ENCODE peak calls at places on chromosomes 1 and 21, in four cellular contexts. One of them, this sample, is unnamed.

GRCh38 chr21:34882719-34883131 is 166.4 kb downstream of the RUNX1 start:
- DNase-seq in K562: no peak
- DNase-seq in GM12878: no peak
- DNase-seq in HepG2: no peak
- DNase-seq in this sample: no peak

GRCh38 chr1:23168462-23169218 is at the start of gene LUZP1:
- DNase-seq in K562: peak
- DNase-seq in GM12878: no peak
- DNase-seq in HepG2: peak
- DNase-seq in this sample: peak

GRCh38 chr1:191163621-191164020 is 686.0 kb upstream of the BRINP3 start:
- DNase-seq in K562: no peak
- DNase-seq in GM12878: no peak
- DNase-seq in HepG2: no peak
- DNase-seq in this sample: no peak

GRCh38 chr1:23344111-23344986 is at the start of gene HNRNPR:
- DNase-seq in K562: peak
- DNase-seq in GM12878: peak
- DNase-seq in HepG2: peak
- DNase-seq in this sample: peak

GRCh38 chr21:42799516-42799915 is 79.8 kb downstream of the WDR4 start:
- DNase-seq in K562: no peak
- DNase-seq in GM12878: peak
- DNase-seq in HepG2: no peak
- DNase-seq in this sample: no peak

GRCh38 chr1:244273845-244274619 is 177.7 kb downstream of the ADSS2 start:
- DNase-seq in K562: peak
- DNase-seq in GM12878: no peak
- DNase-seq in HepG2: no peak
- DNase-seq in this sample: no peak

GRCh38 chr1:196608401-196609113 is at the start of gene KCNT2:
- DNase-seq in K562: peak
- DNase-seq in GM12878: no peak
- DNase-seq in HepG2: no peak
- DNase-seq in this sample: peak

GRCh38 chr1:151478923-151479322 is 19.6 kb upstream of the POGZ start:
- DNase-seq in K562: no peak
- DNase-seq in GM12878: no peak
- DNase-seq in HepG2: no peak
- DNase-seq in this sample: no peak

DNA sequence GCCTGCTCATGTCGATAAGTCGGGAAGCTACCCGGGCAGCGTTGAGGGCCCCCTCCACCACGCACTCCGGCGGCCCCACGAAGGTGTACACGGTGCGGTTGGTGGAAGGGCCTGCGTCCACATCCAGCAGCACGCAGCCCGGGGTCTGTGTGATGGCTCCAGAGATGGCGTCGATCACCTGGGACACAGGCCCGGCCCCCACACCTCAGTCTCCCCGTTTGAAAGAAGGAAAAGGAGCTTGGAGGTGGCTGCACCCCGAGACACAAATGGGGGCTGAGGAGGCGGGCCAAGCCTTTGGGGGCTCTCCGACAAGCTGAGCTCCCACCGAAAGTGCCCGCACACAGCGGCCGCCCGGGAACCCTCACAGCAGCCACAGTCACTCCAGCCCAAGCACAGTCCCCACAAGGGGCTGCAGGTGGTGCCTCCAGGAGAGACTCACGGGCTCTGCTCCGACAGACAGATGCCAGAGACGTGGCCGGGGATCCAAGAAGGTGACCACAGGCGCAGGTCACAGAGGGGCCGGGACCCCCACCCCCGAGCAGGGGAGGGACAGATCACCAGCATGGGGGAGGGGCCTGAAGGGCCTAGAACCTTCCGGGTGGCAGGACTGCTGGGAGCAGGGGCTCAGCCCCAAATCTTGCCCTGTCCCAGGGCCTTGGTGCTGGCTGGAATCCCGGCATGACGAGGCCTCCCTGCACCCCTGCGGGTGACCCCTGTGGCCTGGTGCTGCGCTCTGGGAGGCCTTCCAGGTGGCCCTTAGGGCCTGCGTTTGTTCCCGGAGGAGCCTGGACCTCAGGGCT is 1.0 kb downstream of the FTCD start:
- DNase-seq in K562: no peak
- DNase-seq in GM12878: no peak
- DNase-seq in HepG2: no peak
- DNase-seq in this sample: no peak
- TF ChIP-seq CREM in K562: no peak
- TF ChIP-seq CREM in GM12878: no peak
- TF ChIP-seq CREM in HepG2: no peak
- TF ChIP-seq CREM in this sample: no peak

GRCh38 chr1:109980324-109981127 is 4.0 kb upstream of the AHCYL1 start:
- DNase-seq in K562: no peak
- DNase-seq in GM12878: no peak
- DNase-seq in HepG2: peak
- DNase-seq in this sample: peak
- TF ChIP-seq CREM in K562: no peak
- TF ChIP-seq CREM in GM12878: no peak
- TF ChIP-seq CREM in HepG2: no peak
- TF ChIP-seq CREM in this sample: no peak

DNA sequence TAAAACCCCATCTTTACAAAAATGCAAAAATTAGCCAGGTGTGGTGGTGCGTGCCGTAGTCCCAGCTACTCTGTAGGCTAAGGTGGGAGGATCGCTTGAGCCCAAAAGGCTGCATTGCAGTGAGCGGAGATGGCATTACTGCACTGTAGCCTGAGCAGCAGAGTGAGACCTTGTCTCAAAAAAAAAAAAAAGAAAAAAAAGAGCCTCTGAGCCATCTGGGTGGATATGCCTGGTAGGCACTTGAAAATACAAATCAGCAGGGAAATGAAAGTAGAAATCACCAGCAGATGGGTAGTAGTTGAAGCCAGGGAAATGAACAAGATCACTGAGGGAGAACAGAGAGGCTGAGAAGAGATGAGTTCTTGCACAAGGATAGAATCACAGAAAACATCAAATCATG is 131.0 kb upstream of the HMCN1 start:
- DNase-seq in K562: no peak
- DNase-seq in GM12878: peak
- DNase-seq in HepG2: no peak
- DNase-seq in this sample: no peak
- TF ChIP-seq CREM in K562: no peak
- TF ChIP-seq CREM in GM12878: no peak
- TF ChIP-seq CREM in HepG2: no peak
- TF ChIP-seq CREM in this sample: no peak

GRCh38 chr1:231028676-231029075 is 11.4 kb downstream of the FAM89A start:
- DNase-seq in K562: no peak
- DNase-seq in GM12878: no peak
- DNase-seq in HepG2: no peak
- DNase-seq in this sample: peak
- TF ChIP-seq CREM in K562: no peak
- TF ChIP-seq CREM in GM12878: no peak
- TF ChIP-seq CREM in HepG2: no peak
- TF ChIP-seq CREM in this sample: no peak